ENCODE peak calls at places on chromosome 15, in ten cellular contexts. S is CD4-positive, alpha-beta T cell; J is RCC 7860; O is C1 segment of cervical spinal cord; W is CD8-positive, alpha-beta memory T cell; V is activated naive CD8-positive, alpha-beta T cell treated with anti-CD3 and anti-CD28 coated beads for 36 hours; G is NCI-H1048; L is ureter; H is NCI-H1417; Y is AG09309. Z is an unnamed sample.

GRCh38 chr15:40731034-40731433 is 24.0 kb downstream of the RMDN3 start:
- DNase-seq in O (no peak), Y (no peak), L (no peak), V (no peak), S (no peak), W (no peak), H (no peak), J (no peak), G (no peak), Z (no peak)

GRCh38 chr15:100253640-100254039 is 88.1 kb downstream of the ADAMTS17 start:
- DNase-seq in V (no peak), H (no peak), W (no peak), G (no peak), S (no peak), Y (no peak), J (no peak), L (peak), O (no peak), Z (no peak)

GRCh38 chr15:51025454-51025846 is 69.3 kb downstream of the TNFAIP8L3 start:
- DNase-seq in W (no peak), Y (no peak), J (no peak), O (no peak), S (no peak), G (no peak), L (no peak), V (no peak), H (no peak), Z (no peak)

GRCh38 chr15:68818088-68818670 is 2.5 kb downstream of the ANP32A start:
- DNase-seq in G (peak), Y (no peak), J (peak), S (peak), L (peak), O (peak), V (peak), H (peak), W (peak), Z (no peak)

GRCh38 chr15:96330064-96330449 is 443 bp upstream of the NR2F2 start:
- DNase-seq in H (peak), J (peak), W (no peak), G (no peak), L (peak), S (no peak), V (no peak), Y (peak), O (peak), Z (no peak)

GRCh38 chr15:58066042-58066867 is 744 bp upstream of the ALDH1A2 start:
- DNase-seq in L (peak), S (no peak), G (peak), W (peak), J (no peak), H (peak), Y (no peak), O (peak), V (peak), Z (peak)

GRCh38 chr15:40338041-40338657 is 2.6 kb downstream of the CCDC9B start:
- DNase-seq in W (peak), Y (no peak), G (peak), H (peak), O (peak), V (peak), L (no peak), J (peak), S (peak), Z (peak)

GRCh38 chr15:68298882-68299381 is 21.4 kb downstream of the FEM1B start:
- DNase-seq in W (peak), S (no peak), L (peak), G (no peak), Y (no peak), H (no peak), V (no peak), O (no peak), J (no peak), Z (peak)

GRCh38 chr15:93488157-93488803 is 399.3 kb upstream of the RGMA start:
- DNase-seq in O (no peak), S (no peak), G (no peak), H (peak), W (no peak), V (no peak), J (no peak), L (no peak), Y (no peak), Z (no peak)

GRCh38 chr15:29556385-29556784 is 265.9 kb downstream of the TJP1 start:
- DNase-seq in J (no peak), G (no peak), V (no peak), O (no peak), Y (no peak), L (no peak), S (no peak), W (no peak), H (no peak), Z (no peak)

GRCh38 chr15:78415284-78415683 is 22.7 kb upstream of the IREB2 start:
- DNase-seq in L (no peak), S (no peak), Y (no peak), G (no peak), J (no peak), H (peak), O (no peak), W (no peak), V (no peak), Z (no peak)

GRCh38 chr15:100083572-100083971 is 258.2 kb downstream of the ADAMTS17 start:
- DNase-seq in V (no peak), L (no peak), H (no peak), G (no peak), W (no peak), O (no peak), Y (no peak), J (no peak), S (no peak), Z (no peak)

GRCh38 chr15:63080638-63081250 is 38.2 kb downstream of the TPM1 start:
- DNase-seq in L (no peak), O (no peak), S (no peak), Y (no peak), G (no peak), W (no peak), J (no peak), V (no peak), H (no peak), Z (no peak)

GRCh38 chr15:100100926-100101325 is 240.8 kb downstream of the ADAMTS17 start:
- DNase-seq in V (no peak), H (no peak), L (no peak), S (no peak), J (no peak), G (no peak), W (no peak), Y (no peak), O (no peak), Z (no peak)

GRCh38 chr15:90680371-90680935 is 36.7 kb upstream of the BLM start:
- DNase-seq in V (no peak), G (no peak), S (no peak), W (no peak), J (peak), H (no peak), O (no peak), L (no peak), Y (peak), Z (no peak)

GRCh38 chr15:35306361-35306981 is 221.4 kb upstream of the NANOGP8 start:
- DNase-seq in W (no peak), O (no peak), S (no peak), L (no peak), Y (no peak), G (no peak), H (peak), J (peak), V (no peak), Z (no peak)

GRCh38 chr15:74995779-74996765 is 709 bp downstream of the SCAMP5 start:
- DNase-seq in V (no peak), W (no peak), G (no peak), L (no peak), Y (no peak), S (peak), J (no peak), H (peak), O (peak), Z (no peak)

GRCh38 chr15:60208708-60209107 is 189.1 kb downstream of the ANXA2 start:
- DNase-seq in O (no peak), W (no peak), S (no peak), G (no peak), Y (no peak), H (no peak), V (no peak), J (no peak), L (no peak), Z (no peak)

GRCh38 chr15:48046813-48047483 is 73.8 kb upstream of the SLC24A5 start:
- DNase-seq in S (no peak), H (peak), O (no peak), Y (no peak), L (no peak), W (no peak), G (no peak), V (no peak), J (no peak), Z (no peak)

GRCh38 chr15:48553559-48553958 is 92.0 kb downstream of the FBN1 start:
- DNase-seq in L (no peak), Y (no peak), S (no peak), W (no peak), O (no peak), H (no peak), V (no peak), G (no peak), J (no peak), Z (no peak)

GRCh38 chr15:68717952-68718351 is 102.7 kb downstream of the ANP32A start:
- DNase-seq in W (no peak), O (no peak), L (no peak), H (no peak), V (no peak), S (no peak), G (no peak), Y (no peak), J (no peak), Z (no peak)

GRCh38 chr15:96593735-96594134 is 263.2 kb downstream of the NR2F2 start:
- DNase-seq in O (no peak), Y (no peak), W (no peak), H (peak), L (no peak), G (no peak), V (no peak), J (no peak), S (no peak), Z (no peak)

GRCh38 chr15:99324082-99324620 is 72.9 kb downstream of the LRRC28 start:
- DNase-seq in L (no peak), G (no peak), J (peak), H (no peak), S (no peak), O (no peak), V (peak), Y (peak), W (no peak), Z (no peak)

GRCh38 chr15:39511000-39511914 is 69.6 kb upstream of the THBS1 start:
- DNase-seq in H (no peak), W (no peak), O (no peak), S (no peak), L (no peak), V (no peak), J (peak), Y (peak), G (no peak), Z (no peak)

GRCh38 chr15:84391191-84391590 is 155.6 kb downstream of the GOLGA6L4 start:
- DNase-seq in H (no peak), V (no peak), O (no peak), L (peak), Y (no peak), W (no peak), S (no peak), J (no peak), G (no peak), Z (no peak)

GRCh38 chr15:80615361-80615736 is 79.8 kb upstream of the ABHD17C start:
- DNase-seq in H (no peak), W (no peak), L (no peak), O (no peak), S (no peak), V (no peak), Y (no peak), J (no peak), G (no peak), Z (no peak)

GRCh38 chr15:69224383-69224782 is 63.9 kb downstream of the GLCE start:
- DNase-seq in G (no peak), V (no peak), W (no peak), S (no peak), L (no peak), O (no peak), J (no peak), H (no peak), Y (no peak), Z (no peak)

GRCh38 chr15:78895411-78895810 is 22.7 kb downstream of the MORF4L1 start:
- DNase-seq in S (no peak), O (no peak), J (no peak), H (no peak), G (no peak), W (no peak), L (no peak), Y (no peak), V (no peak), Z (no peak)

GRCh38 chr15:37038716-37039106 is 61.6 kb downstream of the MEIS2 start:
- DNase-seq in V (no peak), G (no peak), O (no peak), J (no peak), W (no peak), H (peak), Y (no peak), L (no peak), S (no peak), Z (no peak)

GRCh38 chr15:28892789-28893610 is 7.2 kb downstream of the APBA2 start:
- DNase-seq in O (no peak), L (no peak), Y (no peak), J (no peak), S (no peak), G (no peak), W (no peak), V (no peak), H (peak), Z (no peak)

GRCh38 chr15:53862371-53862770 is 102.9 kb upstream of the WDR72 start:
- DNase-seq in S (no peak), W (no peak), G (no peak), L (no peak), J (no peak), Y (no peak), H (no peak), O (no peak), V (no peak), Z (no peak)